ENCODE peak calls at places on chromosomes 16 and 17, in eight cellular contexts. One of them, this sample, is unnamed.

GRCh38 chr16:57935904-57936303 is 35.0 kb downstream of the CNGB1 start:
- DNase-seq in HEK293T: no peak
- DNase-seq in A172: no peak
- DNase-seq in K562: no peak
- DNase-seq in fibroblast of the aortic adventitia: no peak
- DNase-seq in MCF 10A: no peak
- DNase-seq in activated T-helper 9 cell treated with anti-CD3 and anti-CD28 coated beads, Interleukin-2, amount 50 U/mL, for 16 hours: no peak
- DNase-seq in A549: no peak
- DNase-seq in this sample: no peak

GRCh38 chr16:29926675-29927522 is 873 bp upstream of the KCTD13 start:
- DNase-seq in activated T-helper 9 cell treated with anti-CD3 and anti-CD28 coated beads, Interleukin-2, amount 50 U/mL, for 16 hours: no peak
- DNase-seq in fibroblast of the aortic adventitia: no peak
- DNase-seq in A172: peak
- DNase-seq in MCF 10A: no peak
- DNase-seq in HEK293T: peak
- DNase-seq in K562: peak
- DNase-seq in A549: peak
- DNase-seq in this sample: no peak

GRCh38 chr17:74549343-74549742 is 3.4 kb upstream of the CD300C start:
- DNase-seq in MCF 10A: no peak
- DNase-seq in A549: no peak
- DNase-seq in HEK293T: no peak
- DNase-seq in fibroblast of the aortic adventitia: no peak
- DNase-seq in A172: no peak
- DNase-seq in K562: no peak
- DNase-seq in activated T-helper 9 cell treated with anti-CD3 and anti-CD28 coated beads, Interleukin-2, amount 50 U/mL, for 16 hours: no peak
- DNase-seq in this sample: no peak

GRCh38 chr17:71926746-71927398 is 193.9 kb upstream of the SOX9 start:
- DNase-seq in fibroblast of the aortic adventitia: no peak
- DNase-seq in HEK293T: no peak
- DNase-seq in MCF 10A: peak
- DNase-seq in activated T-helper 9 cell treated with anti-CD3 and anti-CD28 coated beads, Interleukin-2, amount 50 U/mL, for 16 hours: no peak
- DNase-seq in K562: no peak
- DNase-seq in A549: no peak
- DNase-seq in A172: peak
- DNase-seq in this sample: peak

GRCh38 chr17:49930880-49931279 is 38.1 kb upstream of the DLX4 start:
- DNase-seq in K562: no peak
- DNase-seq in MCF 10A: no peak
- DNase-seq in A172: no peak
- DNase-seq in A549: no peak
- DNase-seq in fibroblast of the aortic adventitia: no peak
- DNase-seq in HEK293T: no peak
- DNase-seq in activated T-helper 9 cell treated with anti-CD3 and anti-CD28 coated beads, Interleukin-2, amount 50 U/mL, for 16 hours: no peak
- DNase-seq in this sample: no peak

GRCh38 chr17:73371846-73372245 is 60.0 kb upstream of the CDC42EP4 start:
- DNase-seq in A172: no peak
- DNase-seq in activated T-helper 9 cell treated with anti-CD3 and anti-CD28 coated beads, Interleukin-2, amount 50 U/mL, for 16 hours: no peak
- DNase-seq in MCF 10A: no peak
- DNase-seq in K562: no peak
- DNase-seq in A549: no peak
- DNase-seq in HEK293T: no peak
- DNase-seq in fibroblast of the aortic adventitia: no peak
- DNase-seq in this sample: no peak

GRCh38 chr17:15926039-15926740 is 18.7 kb upstream of the ADORA2B start:
- DNase-seq in A172: no peak
- DNase-seq in K562: no peak
- DNase-seq in MCF 10A: no peak
- DNase-seq in fibroblast of the aortic adventitia: peak
- DNase-seq in activated T-helper 9 cell treated with anti-CD3 and anti-CD28 coated beads, Interleukin-2, amount 50 U/mL, for 16 hours: no peak
- DNase-seq in A549: no peak
- DNase-seq in HEK293T: no peak
- DNase-seq in this sample: peak

GRCh38 chr16:73433493-73434307 is 385.8 kb upstream of the ZFHX3 start:
- DNase-seq in A172: no peak
- DNase-seq in MCF 10A: no peak
- DNase-seq in K562: no peak
- DNase-seq in fibroblast of the aortic adventitia: no peak
- DNase-seq in A549: no peak
- DNase-seq in activated T-helper 9 cell treated with anti-CD3 and anti-CD28 coated beads, Interleukin-2, amount 50 U/mL, for 16 hours: no peak
- DNase-seq in HEK293T: no peak
- DNase-seq in this sample: no peak

GRCh38 chr16:54928421-54929089 is 2.1 kb upstream of the IRX5 start:
- DNase-seq in fibroblast of the aortic adventitia: peak
- DNase-seq in HEK293T: peak
- DNase-seq in K562: peak
- DNase-seq in A172: peak
- DNase-seq in A549: peak
- DNase-seq in MCF 10A: peak
- DNase-seq in activated T-helper 9 cell treated with anti-CD3 and anti-CD28 coated beads, Interleukin-2, amount 50 U/mL, for 16 hours: no peak
- DNase-seq in this sample: no peak

GRCh38 chr17:49556183-49556943 is 19.3 kb upstream of the NXPH3 start:
- DNase-seq in HEK293T: peak
- DNase-seq in A172: peak
- DNase-seq in MCF 10A: peak
- DNase-seq in fibroblast of the aortic adventitia: peak
- DNase-seq in activated T-helper 9 cell treated with anti-CD3 and anti-CD28 coated beads, Interleukin-2, amount 50 U/mL, for 16 hours: peak
- DNase-seq in K562: peak
- DNase-seq in A549: peak
- DNase-seq in this sample: peak

GRCh38 chr17:55818026-55818425 is 67.2 kb downstream of the PCTP start:
- DNase-seq in A172: no peak
- DNase-seq in HEK293T: no peak
- DNase-seq in fibroblast of the aortic adventitia: no peak
- DNase-seq in MCF 10A: no peak
- DNase-seq in A549: no peak
- DNase-seq in activated T-helper 9 cell treated with anti-CD3 and anti-CD28 coated beads, Interleukin-2, amount 50 U/mL, for 16 hours: no peak
- DNase-seq in K562: no peak
- DNase-seq in this sample: no peak

GRCh38 chr16:83948914-83949723 is 3.9 kb upstream of the OSGIN1 start:
- DNase-seq in HEK293T: no peak
- DNase-seq in A172: no peak
- DNase-seq in A549: no peak
- DNase-seq in activated T-helper 9 cell treated with anti-CD3 and anti-CD28 coated beads, Interleukin-2, amount 50 U/mL, for 16 hours: no peak
- DNase-seq in K562: no peak
- DNase-seq in MCF 10A: no peak
- DNase-seq in fibroblast of the aortic adventitia: no peak
- DNase-seq in this sample: no peak

GRCh38 chr17:50817142-50817751 is 18.1 kb upstream of the WFIKKN2 start:
- DNase-seq in HEK293T: peak
- DNase-seq in A549: peak
- DNase-seq in A172: no peak
- DNase-seq in activated T-helper 9 cell treated with anti-CD3 and anti-CD28 coated beads, Interleukin-2, amount 50 U/mL, for 16 hours: peak
- DNase-seq in fibroblast of the aortic adventitia: peak
- DNase-seq in K562: peak
- DNase-seq in MCF 10A: peak
- DNase-seq in this sample: peak

GRCh38 chr16:74984194-74984669 is 691 bp downstream of the WDR59 start:
- DNase-seq in activated T-helper 9 cell treated with anti-CD3 and anti-CD28 coated beads, Interleukin-2, amount 50 U/mL, for 16 hours: peak
- DNase-seq in A172: peak
- DNase-seq in HEK293T: no peak
- DNase-seq in fibroblast of the aortic adventitia: peak
- DNase-seq in MCF 10A: no peak
- DNase-seq in K562: no peak
- DNase-seq in A549: peak
- DNase-seq in this sample: peak

GRCh38 chr16:30032083-30032819 is 1.2 kb upstream of the TLCD3B start:
- DNase-seq in activated T-helper 9 cell treated with anti-CD3 and anti-CD28 coated beads, Interleukin-2, amount 50 U/mL, for 16 hours: peak
- DNase-seq in A172: peak
- DNase-seq in A549: peak
- DNase-seq in fibroblast of the aortic adventitia: peak
- DNase-seq in HEK293T: peak
- DNase-seq in K562: peak
- DNase-seq in MCF 10A: peak
- DNase-seq in this sample: peak

GRCh38 chr16:86118467-86119307 is 219.7 kb downstream of the IRF8 start:
- DNase-seq in fibroblast of the aortic adventitia: peak
- DNase-seq in K562: no peak
- DNase-seq in HEK293T: no peak
- DNase-seq in MCF 10A: no peak
- DNase-seq in A172: peak
- DNase-seq in A549: no peak
- DNase-seq in activated T-helper 9 cell treated with anti-CD3 and anti-CD28 coated beads, Interleukin-2, amount 50 U/mL, for 16 hours: no peak
- DNase-seq in this sample: no peak

GRCh38 chr17:16491131-16491702 is 776 bp downstream of the LRRC75A start:
- DNase-seq in MCF 10A: no peak
- DNase-seq in fibroblast of the aortic adventitia: no peak
- DNase-seq in K562: no peak
- DNase-seq in activated T-helper 9 cell treated with anti-CD3 and anti-CD28 coated beads, Interleukin-2, amount 50 U/mL, for 16 hours: no peak
- DNase-seq in A172: no peak
- DNase-seq in A549: no peak
- DNase-seq in HEK293T: no peak
- DNase-seq in this sample: no peak

GRCh38 chr17:28744104-28744801 is 442 bp downstream of the TRAF4 start:
- DNase-seq in activated T-helper 9 cell treated with anti-CD3 and anti-CD28 coated beads, Interleukin-2, amount 50 U/mL, for 16 hours: peak
- DNase-seq in A172: peak
- DNase-seq in fibroblast of the aortic adventitia: peak
- DNase-seq in A549: peak
- DNase-seq in MCF 10A: peak
- DNase-seq in HEK293T: no peak
- DNase-seq in K562: peak
- DNase-seq in this sample: peak

GRCh38 chr17:50169121-50169764 is 3.4 kb downstream of the SGCA start:
- DNase-seq in activated T-helper 9 cell treated with anti-CD3 and anti-CD28 coated beads, Interleukin-2, amount 50 U/mL, for 16 hours: no peak
- DNase-seq in A172: peak
- DNase-seq in A549: peak
- DNase-seq in HEK293T: peak
- DNase-seq in fibroblast of the aortic adventitia: peak
- DNase-seq in MCF 10A: peak
- DNase-seq in K562: peak
- DNase-seq in this sample: peak

GRCh38 chr16:85755929-85756768 is 5.3 kb upstream of the C16orf74 start:
- DNase-seq in activated T-helper 9 cell treated with anti-CD3 and anti-CD28 coated beads, Interleukin-2, amount 50 U/mL, for 16 hours: no peak
- DNase-seq in HEK293T: no peak
- DNase-seq in A549: no peak
- DNase-seq in K562: no peak
- DNase-seq in MCF 10A: no peak
- DNase-seq in fibroblast of the aortic adventitia: no peak
- DNase-seq in A172: no peak
- DNase-seq in this sample: no peak

GRCh38 chr16:50156590-50156989 is 3.5 kb downstream of the TENT4B start:
- DNase-seq in activated T-helper 9 cell treated with anti-CD3 and anti-CD28 coated beads, Interleukin-2, amount 50 U/mL, for 16 hours: no peak
- DNase-seq in A172: no peak
- DNase-seq in A549: no peak
- DNase-seq in MCF 10A: no peak
- DNase-seq in K562: no peak
- DNase-seq in HEK293T: no peak
- DNase-seq in fibroblast of the aortic adventitia: no peak
- DNase-seq in this sample: no peak

GRCh38 chr16:19114359-19115147 is 789 bp downstream of the ITPRIPL2 start:
- DNase-seq in HEK293T: peak
- DNase-seq in A549: peak
- DNase-seq in activated T-helper 9 cell treated with anti-CD3 and anti-CD28 coated beads, Interleukin-2, amount 50 U/mL, for 16 hours: no peak
- DNase-seq in fibroblast of the aortic adventitia: peak
- DNase-seq in MCF 10A: peak
- DNase-seq in K562: no peak
- DNase-seq in A172: peak
- DNase-seq in this sample: peak